ENCODE peak calls at places on chromosomes 13 and 19, in six cellular contexts. One of them, this sample, is unnamed.

GRCh38 chr19:49434907-49435577 is 6.3 kb downstream of the SLC17A7 start:
- DNase-seq in H1: no peak
- DNase-seq in IMR-90: no peak
- DNase-seq in trophoblast cell: no peak
- DNase-seq in neuronal stem cell: no peak
- DNase-seq in mesenchymal stem cell: no peak
- DNase-seq in this sample: no peak

GRCh38 chr13:88623150-88623549 is 952.0 kb downstream of the SLITRK5 start:
- DNase-seq in mesenchymal stem cell: peak
- DNase-seq in trophoblast cell: no peak
- DNase-seq in neuronal stem cell: no peak
- DNase-seq in IMR-90: no peak
- DNase-seq in H1: no peak
- DNase-seq in this sample: no peak

GRCh38 chr13:102236830-102237621 is 164.8 kb downstream of the FGF14 start:
- DNase-seq in trophoblast cell: no peak
- DNase-seq in IMR-90: no peak
- DNase-seq in neuronal stem cell: no peak
- DNase-seq in mesenchymal stem cell: no peak
- DNase-seq in H1: no peak
- DNase-seq in this sample: no peak

GRCh38 chr13:39159393-39159792 is 121.1 kb downstream of the NHLRC3 start:
- DNase-seq in trophoblast cell: no peak
- DNase-seq in IMR-90: no peak
- DNase-seq in H1: no peak
- DNase-seq in mesenchymal stem cell: no peak
- DNase-seq in neuronal stem cell: no peak
- DNase-seq in this sample: no peak

GRCh38 chr13:88136098-88136790 is 465.1 kb downstream of the SLITRK5 start:
- DNase-seq in IMR-90: no peak
- DNase-seq in trophoblast cell: no peak
- DNase-seq in H1: no peak
- DNase-seq in neuronal stem cell: no peak
- DNase-seq in mesenchymal stem cell: no peak
- DNase-seq in this sample: no peak

GRCh38 chr19:4234862-4235201 is 5.5 kb downstream of the EBI3 start:
- DNase-seq in neuronal stem cell: no peak
- DNase-seq in H1: no peak
- DNase-seq in IMR-90: no peak
- DNase-seq in mesenchymal stem cell: no peak
- DNase-seq in trophoblast cell: peak
- DNase-seq in this sample: no peak

GRCh38 chr13:72763411-72763810 is 18.3 kb downstream of the DIS3 start:
- DNase-seq in neuronal stem cell: no peak
- DNase-seq in mesenchymal stem cell: no peak
- DNase-seq in trophoblast cell: peak
- DNase-seq in IMR-90: no peak
- DNase-seq in H1: no peak
- DNase-seq in this sample: no peak

GRCh38 chr13:113078895-113079720 is 26.5 kb upstream of the F7 start:
- DNase-seq in neuronal stem cell: no peak
- DNase-seq in H1: no peak
- DNase-seq in IMR-90: no peak
- DNase-seq in trophoblast cell: no peak
- DNase-seq in mesenchymal stem cell: no peak
- DNase-seq in this sample: no peak

GRCh38 chr13:42615691-42616090 is 41.7 kb downstream of the TNFSF11 start:
- DNase-seq in trophoblast cell: no peak
- DNase-seq in IMR-90: peak
- DNase-seq in H1: no peak
- DNase-seq in mesenchymal stem cell: peak
- DNase-seq in neuronal stem cell: no peak
- DNase-seq in this sample: no peak

GRCh38 chr13:46683879-46684278 is 113.1 kb downstream of the ESD start:
- DNase-seq in mesenchymal stem cell: peak
- DNase-seq in H1: no peak
- DNase-seq in IMR-90: peak
- DNase-seq in neuronal stem cell: no peak
- DNase-seq in trophoblast cell: peak
- DNase-seq in this sample: no peak

GRCh38 chr13:45333973-45334922 is 6.7 kb downstream of the TPT1 start:
- DNase-seq in neuronal stem cell: no peak
- DNase-seq in H1: no peak
- DNase-seq in mesenchymal stem cell: peak
- DNase-seq in trophoblast cell: peak
- DNase-seq in IMR-90: peak
- DNase-seq in this sample: no peak

GRCh38 chr19:310141-310651 is 19.0 kb upstream of the PLPP2 start:
- DNase-seq in mesenchymal stem cell: no peak
- DNase-seq in IMR-90: no peak
- DNase-seq in trophoblast cell: peak
- DNase-seq in H1: no peak
- DNase-seq in neuronal stem cell: no peak
- DNase-seq in this sample: no peak

DNA sequence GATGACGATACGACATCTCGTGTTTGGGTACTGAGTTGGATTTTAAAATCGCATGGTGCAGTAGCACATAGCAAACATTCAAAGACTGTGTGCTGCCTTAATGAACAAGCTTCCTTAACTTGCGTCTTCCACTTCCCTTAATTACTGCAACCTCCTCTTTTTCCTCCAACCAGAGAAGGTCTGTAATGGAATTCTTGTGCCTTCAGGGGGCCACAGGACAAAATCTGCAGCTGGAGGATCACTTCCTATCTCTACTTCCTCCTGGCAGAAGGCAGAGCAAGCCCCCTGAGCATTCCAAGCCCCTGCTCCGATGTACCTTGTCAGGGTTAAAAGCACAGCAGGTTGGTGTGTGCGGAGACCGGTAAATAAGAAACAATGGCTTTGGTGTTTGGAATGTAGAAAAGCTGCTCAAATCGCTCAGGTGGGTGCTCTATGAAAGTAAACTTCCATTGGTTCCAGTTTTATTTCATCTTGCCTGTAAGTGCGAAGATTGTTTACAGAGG is 151.3 kb upstream of the UQCRFS1 start:
- DNase-seq in H1: peak
- DNase-seq in neuronal stem cell: no peak
- DNase-seq in trophoblast cell: no peak
- DNase-seq in IMR-90: no peak
- DNase-seq in mesenchymal stem cell: no peak
- DNase-seq in this sample: peak
- H2BK5ac ChIP-seq in H1: peak
- H2BK5ac ChIP-seq in neuronal stem cell: no peak
- H2BK5ac ChIP-seq in trophoblast cell: no peak
- H2BK5ac ChIP-seq in IMR-90: no peak
- H2BK5ac ChIP-seq in mesenchymal stem cell: no peak
- H2BK5ac ChIP-seq in this sample: no peak

GRCh38 chr19:44539991-44540390 is 10.5 kb upstream of the CEACAM20 start:
- DNase-seq in trophoblast cell: no peak
- DNase-seq in neuronal stem cell: no peak
- DNase-seq in mesenchymal stem cell: no peak
- DNase-seq in H1: no peak
- DNase-seq in IMR-90: no peak
- DNase-seq in this sample: no peak

GRCh38 chr19:44540736-44541135 is 11.3 kb upstream of the CEACAM20 start:
- DNase-seq in trophoblast cell: no peak
- DNase-seq in IMR-90: no peak
- DNase-seq in neuronal stem cell: no peak
- DNase-seq in mesenchymal stem cell: no peak
- DNase-seq in H1: no peak
- DNase-seq in this sample: no peak

GRCh38 chr19:44542671-44543070 is 13.2 kb upstream of the CEACAM20 start:
- DNase-seq in IMR-90: no peak
- DNase-seq in H1: no peak
- DNase-seq in mesenchymal stem cell: no peak
- DNase-seq in trophoblast cell: no peak
- DNase-seq in neuronal stem cell: no peak
- DNase-seq in this sample: no peak

GRCh38 chr19:44544031-44544430 is 14.6 kb upstream of the CEACAM20 start:
- DNase-seq in mesenchymal stem cell: no peak
- DNase-seq in neuronal stem cell: no peak
- DNase-seq in trophoblast cell: no peak
- DNase-seq in IMR-90: no peak
- DNase-seq in H1: no peak
- DNase-seq in this sample: no peak

DNA sequence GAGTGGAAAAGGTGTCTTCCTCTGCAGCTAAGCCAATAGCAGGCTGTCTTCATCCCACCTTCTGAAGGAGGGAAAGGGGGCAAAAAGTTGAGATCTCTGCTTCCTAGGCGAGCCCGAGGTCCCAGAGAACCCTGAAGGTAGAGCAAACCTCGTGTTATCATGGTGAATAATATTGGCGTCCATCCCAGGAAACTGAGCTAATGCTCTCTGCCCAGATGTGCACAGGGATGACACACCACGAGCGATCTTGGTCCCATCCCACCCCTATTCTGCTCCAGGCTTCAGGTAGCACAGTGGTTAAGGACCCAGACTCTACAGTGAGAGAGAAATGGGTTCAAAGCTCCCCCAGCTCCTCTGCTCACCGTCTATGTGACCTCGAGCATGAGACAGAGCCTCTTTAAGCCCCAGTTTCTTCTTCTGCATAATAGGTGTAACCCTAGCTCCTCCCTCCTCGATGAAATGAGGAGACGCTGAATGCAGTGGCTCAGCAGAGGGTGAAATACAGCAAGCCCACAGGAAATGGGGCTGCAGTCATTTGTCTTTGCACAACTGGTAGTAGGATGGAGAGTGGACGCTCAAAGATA is 9.9 kb upstream of the CEACAM20 start:
- DNase-seq in IMR-90: peak
- DNase-seq in H1: no peak
- DNase-seq in trophoblast cell: no peak
- DNase-seq in neuronal stem cell: no peak
- DNase-seq in mesenchymal stem cell: no peak
- DNase-seq in this sample: no peak
- H3K4ac ChIP-seq in IMR-90: no peak
- H3K4ac ChIP-seq in H1: no peak
- H3K4ac ChIP-seq in trophoblast cell: no peak
- H3K4ac ChIP-seq in neuronal stem cell: no peak
- H3K4ac ChIP-seq in mesenchymal stem cell: no peak
- H3K4ac ChIP-seq in this sample: no peak

GRCh38 chr19:1744822-1745563 is 8.3 kb upstream of the ONECUT3 start:
- DNase-seq in H1: no peak
- DNase-seq in mesenchymal stem cell: no peak
- DNase-seq in trophoblast cell: no peak
- DNase-seq in neuronal stem cell: no peak
- DNase-seq in IMR-90: no peak
- DNase-seq in this sample: no peak
- H2AFZ ChIP-seq in H1: no peak
- H2AFZ ChIP-seq in mesenchymal stem cell: no peak
- H2AFZ ChIP-seq in trophoblast cell: no peak
- H2AFZ ChIP-seq in neuronal stem cell: peak
- H2AFZ ChIP-seq in IMR-90: peak
- H2AFZ ChIP-seq in this sample: no peak

GRCh38 chr19:53471916-53472315 is 4.4 kb downstream of the ZNF813 start:
- DNase-seq in trophoblast cell: peak
- DNase-seq in neuronal stem cell: no peak
- DNase-seq in H1: no peak
- DNase-seq in IMR-90: no peak
- DNase-seq in mesenchymal stem cell: no peak
- DNase-seq in this sample: no peak

GRCh38 chr19:53467138-53467502 is 413 bp upstream of the ZNF813 start:
- DNase-seq in neuronal stem cell: no peak
- DNase-seq in IMR-90: no peak
- DNase-seq in H1: no peak
- DNase-seq in mesenchymal stem cell: no peak
- DNase-seq in trophoblast cell: no peak
- DNase-seq in this sample: no peak

GRCh38 chr19:53466726-53467125 is 807 bp upstream of the ZNF813 start:
- DNase-seq in IMR-90: no peak
- DNase-seq in mesenchymal stem cell: peak
- DNase-seq in neuronal stem cell: no peak
- DNase-seq in trophoblast cell: no peak
- DNase-seq in H1: no peak
- DNase-seq in this sample: peak

GRCh38 chr19:53463263-53463662 is 4.3 kb upstream of the ZNF813 start:
- DNase-seq in mesenchymal stem cell: no peak
- DNase-seq in H1: peak
- DNase-seq in trophoblast cell: peak
- DNase-seq in neuronal stem cell: peak
- DNase-seq in IMR-90: peak
- DNase-seq in this sample: peak

GRCh38 chr19:53467503-53468262 is at the start of gene ZNF813:
- DNase-seq in trophoblast cell: peak
- DNase-seq in neuronal stem cell: peak
- DNase-seq in mesenchymal stem cell: peak
- DNase-seq in H1: peak
- DNase-seq in IMR-90: peak
- DNase-seq in this sample: peak
- H2BK5ac ChIP-seq in trophoblast cell: peak
- H2BK5ac ChIP-seq in neuronal stem cell: peak
- H2BK5ac ChIP-seq in mesenchymal stem cell: no peak
- H2BK5ac ChIP-seq in H1: peak
- H2BK5ac ChIP-seq in IMR-90: no peak
- H2BK5ac ChIP-seq in this sample: no peak

GRCh38 chr19:33029746-33030303 is 34.9 kb downstream of the RHPN2 start:
- DNase-seq in H1: no peak
- DNase-seq in mesenchymal stem cell: no peak
- DNase-seq in trophoblast cell: no peak
- DNase-seq in IMR-90: no peak
- DNase-seq in neuronal stem cell: no peak
- DNase-seq in this sample: no peak
- H3K4ac ChIP-seq in H1: no peak
- H3K4ac ChIP-seq in mesenchymal stem cell: no peak
- H3K4ac ChIP-seq in trophoblast cell: no peak
- H3K4ac ChIP-seq in IMR-90: no peak
- H3K4ac ChIP-seq in neuronal stem cell: no peak
- H3K4ac ChIP-seq in this sample: no peak

GRCh38 chr19:7832781-7833180 is 2.8 kb downstream of the EVI5L start:
- DNase-seq in H1: no peak
- DNase-seq in mesenchymal stem cell: no peak
- DNase-seq in neuronal stem cell: no peak
- DNase-seq in trophoblast cell: no peak
- DNase-seq in IMR-90: no peak
- DNase-seq in this sample: no peak

GRCh38 chr19:7833225-7834156 is 3.5 kb downstream of the EVI5L start:
- DNase-seq in trophoblast cell: peak
- DNase-seq in mesenchymal stem cell: no peak
- DNase-seq in neuronal stem cell: no peak
- DNase-seq in H1: no peak
- DNase-seq in IMR-90: peak
- DNase-seq in this sample: no peak

GRCh38 chr19:7831452-7831851 is 1.4 kb downstream of the EVI5L start:
- DNase-seq in neuronal stem cell: peak
- DNase-seq in IMR-90: peak
- DNase-seq in mesenchymal stem cell: peak
- DNase-seq in H1: peak
- DNase-seq in trophoblast cell: peak
- DNase-seq in this sample: peak

GRCh38 chr19:7830823-7831222 is 805 bp downstream of the EVI5L start:
- DNase-seq in mesenchymal stem cell: no peak
- DNase-seq in neuronal stem cell: no peak
- DNase-seq in trophoblast cell: no peak
- DNase-seq in IMR-90: no peak
- DNase-seq in H1: no peak
- DNase-seq in this sample: no peak

GRCh38 chr19:7832009-7832408 is 2.0 kb downstream of the EVI5L start:
- DNase-seq in IMR-90: no peak
- DNase-seq in neuronal stem cell: no peak
- DNase-seq in trophoblast cell: no peak
- DNase-seq in H1: no peak
- DNase-seq in mesenchymal stem cell: no peak
- DNase-seq in this sample: no peak
- H2AFZ ChIP-seq in IMR-90: no peak
- H2AFZ ChIP-seq in neuronal stem cell: no peak
- H2AFZ ChIP-seq in trophoblast cell: no peak
- H2AFZ ChIP-seq in H1: no peak
- H2AFZ ChIP-seq in mesenchymal stem cell: no peak
- H2AFZ ChIP-seq in this sample: no peak